ENCODE peak calls at places on chromosomes 13 and 19, in ten cellular contexts. V is DND-41, F is astrocyte, E is AG04450, D is fibroblast of mammary gland, B is A549, K is foreskin fibroblast, J is mesothelial cell of epicardium, M is body of pancreas, L is WTC11. X is an unnamed sample.

GRCh38 chr13:109666656-109667448 is 119.5 kb downstream of the IRS2 start:
- DNase-seq in V (no peak), F (peak; percentile 35), E (no peak), D (peak; percentile 21), B (peak; percentile 10), K (peak; percentile 41), J (no peak), M (no peak), L (no peak), X (no peak)

GRCh38 chr19:47379398-47379938 is 30.4 kb downstream of the DHX34 start:
- DNase-seq in V (no peak), F (no peak), E (no peak), D (no peak), B (no peak), K (no peak), J (no peak), M (no peak), L (no peak), X (no peak)

GRCh38 chr19:4014541-4015491 is 7.3 kb downstream of the PIAS4 start:
- DNase-seq in V (peak; percentile 19), F (no peak), E (no peak), D (no peak), B (no peak), K (no peak), J (no peak), M (no peak), L (peak; percentile 77), X (no peak)

GRCh38 chr19:56639217-56639616 is 3.7 kb upstream of the SMIM17 start:
- DNase-seq in V (peak; percentile 56), F (peak; percentile 3), E (no peak), D (peak; percentile 19), B (no peak), K (peak; percentile 13), J (no peak), M (no peak), L (no peak), X (no peak)

GRCh38 chr19:1672038-1672768 is 19.8 kb upstream of the TCF3 start:
- DNase-seq in V (peak; percentile 52), F (no peak), E (no peak), D (peak; percentile 32), B (peak; percentile 31), K (peak; percentile 78), J (no peak), M (peak; percentile 43), L (peak; percentile 62), X (peak; percentile 41)

GRCh38 chr19:9348253-9348652 is 14.6 kb upstream of the ZNF177 start:
- DNase-seq in V (no peak), F (no peak), E (no peak), D (no peak), B (no peak), K (no peak), J (no peak), M (no peak), L (no peak), X (no peak)

GRCh38 chr19:42816901-42817300 is 51.4 kb upstream of the PSG8 start:
- DNase-seq in V (no peak), F (no peak), E (no peak), D (no peak), B (no peak), K (peak; percentile 55), J (no peak), M (no peak), L (no peak), X (no peak)

GRCh38 chr13:48230541-48230940 is 2.5 kb upstream of the ITM2B start:
- DNase-seq in V (no peak), F (no peak), E (no peak), D (no peak), B (no peak), K (no peak), J (no peak), M (no peak), L (no peak), X (no peak)

GRCh38 chr13:20118268-20119140 is 42.3 kb downstream of the GJA3 start:
- DNase-seq in V (peak; percentile 75), F (peak; percentile 36), E (no peak), D (peak; percentile 43), B (peak; percentile 21), K (peak; percentile 53), J (no peak), M (peak; percentile 78), L (peak; percentile 46), X (peak; percentile 34)

GRCh38 chr19:7679017-7679720 is 1.5 kb upstream of the TRAPPC5 start:
- DNase-seq in V (peak; percentile 70), F (no peak), E (no peak), D (no peak), B (no peak), K (no peak), J (no peak), M (no peak), L (no peak), X (no peak)

GRCh38 chr13:23881408-23881785 is 7.8 kb downstream of the MIPEP start:
- DNase-seq in V (no peak), F (no peak), E (no peak), D (no peak), B (no peak), K (no peak), J (no peak), M (no peak), L (no peak), X (no peak)

GRCh38 chr19:29855087-29855486 is 43.3 kb downstream of the CCNE1 start:
- DNase-seq in V (no peak), F (no peak), E (no peak), D (no peak), B (no peak), K (no peak), J (no peak), M (no peak), L (no peak), X (no peak)

GRCh38 chr19:51365211-51366049 is 758 bp downstream of the ETFB start:
- DNase-seq in V (peak; percentile 31), F (peak; percentile 42), E (no peak), D (peak; percentile 71), B (no peak), K (peak; percentile 73), J (no peak), M (peak; percentile 26), L (no peak), X (no peak)

GRCh38 chr13:52195052-52195837 is 35.8 kb upstream of the NEK3 start:
- DNase-seq in V (no peak), F (peak; percentile 68), E (peak; percentile 26), D (peak; percentile 85), B (no peak), K (peak; percentile 90), J (no peak), M (peak; percentile 82), L (peak; percentile 78), X (peak; percentile 12)

GRCh38 chr19:16273005-16273404 is 51.6 kb upstream of the KLF2 start:
- DNase-seq in V (no peak), F (peak; percentile 57), E (no peak), D (no peak), B (no peak), K (no peak), J (no peak), M (no peak), L (no peak), X (no peak)

GRCh38 chr19:29491995-29492577 is 33.7 kb upstream of the VSTM2B start:
- DNase-seq in V (no peak), F (no peak), E (no peak), D (no peak), B (no peak), K (no peak), J (no peak), M (no peak), L (no peak), X (no peak)

GRCh38 chr13:29514720-29515310 is 80.7 kb downstream of the SLC7A1 start:
- DNase-seq in V (no peak), F (no peak), E (no peak), D (no peak), B (no peak), K (no peak), J (no peak), M (no peak), L (no peak), X (no peak)

GRCh38 chr13:72808917-72809500 is 27.1 kb downstream of the PIBF1 start:
- DNase-seq in V (no peak), F (no peak), E (no peak), D (peak; percentile 24), B (no peak), K (peak; percentile 28), J (no peak), M (no peak), L (no peak), X (no peak)
- TF ChIP-seq CTCF in V (peak; percentile 61), F (peak; percentile 37), E (peak; percentile 53), D (peak; percentile 41), B (peak; percentile 46), K (peak; percentile 30), J (peak; percentile 98), M (peak; percentile 19), L (peak; percentile 53), X (peak; percentile 97)

GRCh38 chr13:104289400-104289799 is 1223.2 kb upstream of the SLC10A2 start:
- DNase-seq in V (no peak), F (peak; percentile 20), E (no peak), D (no peak), B (no peak), K (no peak), J (no peak), M (no peak), L (no peak), X (no peak)
- TF ChIP-seq CTCF in V (no peak), F (no peak), E (no peak), D (no peak), B (no peak), K (no peak), J (no peak), M (no peak), L (no peak), X (no peak)

DNA sequence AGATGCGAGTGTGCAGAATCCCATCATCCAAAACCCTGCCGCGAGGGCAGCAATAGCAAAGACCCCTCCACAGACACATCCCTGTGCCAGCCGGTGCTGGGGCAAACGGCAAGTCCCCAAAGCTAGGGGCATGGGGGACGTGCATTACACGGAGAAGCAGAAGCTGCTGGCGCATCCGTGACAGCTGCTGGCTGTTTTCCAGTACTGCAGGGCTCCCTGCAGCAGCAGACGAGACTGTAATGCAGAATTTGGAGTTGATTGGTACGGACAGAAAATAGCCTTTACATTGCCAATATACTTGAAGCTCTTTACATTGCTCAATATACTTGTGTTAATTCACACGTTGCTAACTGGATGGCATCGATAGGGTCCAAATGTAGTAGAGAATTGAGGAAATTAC is 77.2 kb upstream of the TMTC4 start:
- DNase-seq in V (no peak), F (no peak), E (no peak), D (no peak), B (no peak), K (no peak), J (no peak), M (no peak), L (no peak), X (no peak)
- TF ChIP-seq CTCF in V (no peak), F (no peak), E (no peak), D (no peak), B (no peak), K (no peak), J (no peak), M (no peak), L (no peak), X (no peak)

DNA sequence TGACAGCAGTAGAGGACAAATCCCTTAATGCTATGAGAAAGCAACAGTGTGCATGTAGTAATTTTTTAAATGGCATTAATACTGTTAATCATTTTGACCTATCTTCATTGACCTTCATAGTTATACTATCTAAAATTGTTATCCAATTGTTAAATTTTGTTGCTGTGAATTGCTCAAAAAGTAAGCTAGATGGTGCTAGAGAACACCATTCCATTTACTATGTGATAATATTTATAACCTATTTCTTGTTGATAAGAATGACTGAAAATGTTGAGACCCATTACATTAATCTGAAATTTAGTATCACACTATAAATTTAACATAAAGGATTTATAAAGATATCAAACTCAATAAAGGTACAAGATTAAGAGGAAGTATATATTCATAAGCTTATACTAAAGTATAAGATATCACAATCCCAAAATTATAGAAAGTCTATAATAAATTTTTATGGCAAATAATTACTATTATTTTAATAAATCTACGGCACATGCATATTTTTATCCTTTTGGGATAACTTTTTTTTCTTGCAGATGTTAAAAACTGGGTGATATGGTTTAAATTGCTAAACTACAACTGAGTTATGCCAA is 1573.3 kb downstream of the PCDH9 start:
- DNase-seq in V (no peak), F (peak; percentile 3), E (no peak), D (peak; percentile 47), B (peak; percentile 0), K (peak; percentile 39), J (no peak), M (no peak), L (no peak), X (no peak)
- TF ChIP-seq CTCF in V (peak; percentile 56), F (peak; percentile 40), E (peak; percentile 67), D (peak; percentile 63), B (peak; percentile 44), K (peak; percentile 45), J (peak; percentile 50), M (peak; percentile 7), L (no peak), X (peak; percentile 48)